ENCODE peak calls at places on chromosome 9, in four cellular contexts. P is HepG2, U is A549, Q is K562. S is an unnamed sample. For H3K9me3, the result is how much of the 10 kb centered on the place peaks cover.

GRCh38 chr9:14356376-14356775 is 42.4 kb upstream of the NFIB start:
- DNase-seq in P (no peak), U (no peak), Q (no peak), S (no peak)

GRCh38 chr9:131635285-131635684 is 90.0 kb downstream of the PRRT1B start:
- DNase-seq in P (peak), U (peak), Q (peak), S (peak)

GRCh38 chr9:12880406-12881016 is 105.7 kb downstream of the LURAP1L start:
- DNase-seq in P (no peak), U (no peak), Q (no peak), S (peak)

GRCh38 chr9:86938780-86939179 is 8.5 kb downstream of the GAS1 start:
- DNase-seq in P (no peak), U (no peak), Q (no peak), S (no peak)

GRCh38 chr9:114207034-114207815 is 51.9 kb downstream of the COL27A1 start:
- DNase-seq in P (no peak), U (peak), Q (no peak), S (peak)

GRCh38 chr9:124840300-124840833 is 12.9 kb upstream of the WDR38 start:
- DNase-seq in P (peak), U (peak), Q (peak), S (no peak)

GRCh38 chr9:29741169-29741568 is 2167.9 kb upstream of the C9orf72 start:
- DNase-seq in P (no peak), U (no peak), Q (no peak), S (no peak)

GRCh38 chr9:114000063-114000454 is 78.0 kb downstream of the AMBP start:
- DNase-seq in P (no peak), U (no peak), Q (no peak), S (no peak)

GRCh38 chr9:126986506-126986951 is 71.9 kb downstream of the RALGPS1 start:
- DNase-seq in P (peak), U (peak), Q (no peak), S (no peak)

GRCh38 chr9:34961574-34962480 is 3.7 kb downstream of the PHF24 start:
- DNase-seq in P (no peak), U (peak), Q (no peak), S (peak)

GRCh38 chr9:26292943-26293342 is 599.7 kb downstream of the CAAP1 start:
- DNase-seq in P (no peak), U (peak), Q (no peak), S (peak)

GRCh38 chr9:137748311-137748710 is 129.3 kb upstream of the CACNA1B start:
- DNase-seq in P (no peak), U (no peak), Q (no peak), S (no peak)

GRCh38 chr9:37669232-37669631 is 18.5 kb downstream of the FRMPD1 start:
- DNase-seq in P (no peak), U (no peak), Q (no peak), S (no peak)

GRCh38 chr9:89278997-89279739 is 31.8 kb upstream of the CKS2 start:
- DNase-seq in P (peak), U (peak), Q (peak), S (peak)

GRCh38 chr9:33818832-33819500 is 2.0 kb downstream of the UBE2R2 start:
- DNase-seq in P (no peak), U (no peak), Q (no peak), S (peak)

GRCh38 chr9:21638104-21638503 is 156.0 kb upstream of the IFNE start:
- DNase-seq in P (no peak), U (no peak), Q (no peak), S (no peak)

GRCh38 chr9:87065981-87066380 is 118.7 kb upstream of the GAS1 start:
- DNase-seq in P (no peak), U (no peak), Q (no peak), S (no peak)

GRCh38 chr9:71816782-71817549 is 48.7 kb upstream of the CEMIP2 start:
- DNase-seq in P (no peak), U (no peak), Q (no peak), S (no peak)
- TF ChIP-seq SMC3 in P (no peak), U (no peak), Q (no peak), S (no peak)

GRCh38 chr9:111094433-111095421 is 56.5 kb upstream of the LPAR1 start:
- DNase-seq in P (no peak), U (peak), Q (no peak), S (peak)
- TF ChIP-seq RFX5 in P (no peak), U (no peak), Q (no peak), S (no peak)

GRCh38 chr9:1296331-1296730 is 246.2 kb downstream of the DMRT2 start:
- DNase-seq in P (no peak), U (no peak), Q (no peak), S (no peak)

GRCh38 chr9:1298027-1298426 is 247.9 kb downstream of the DMRT2 start:
- DNase-seq in P (no peak), U (no peak), Q (no peak), S (no peak)

GRCh38 chr9:1294641-1295040 is 244.5 kb downstream of the DMRT2 start:
- DNase-seq in P (no peak), U (no peak), Q (no peak), S (no peak)
- H3K9me3 ChIP-seq in P (under half), U (under half), Q (under half), S (under half)

GRCh38 chr9:116423149-116423548 is 264.0 kb upstream of the TRIM32 start:
- DNase-seq in P (no peak), U (no peak), Q (no peak), S (no peak)

GRCh38 chr9:116417464-116417863 is 263.9 kb downstream of the PAPPA start:
- DNase-seq in P (no peak), U (no peak), Q (no peak), S (no peak)

GRCh38 chr9:116422119-116422979 is 264.8 kb upstream of the TRIM32 start:
- DNase-seq in P (no peak), U (no peak), Q (no peak), S (no peak)

GRCh38 chr9:116425244-116425643 is 261.9 kb upstream of the TRIM32 start:
- DNase-seq in P (no peak), U (no peak), Q (no peak), S (no peak)

DNA sequence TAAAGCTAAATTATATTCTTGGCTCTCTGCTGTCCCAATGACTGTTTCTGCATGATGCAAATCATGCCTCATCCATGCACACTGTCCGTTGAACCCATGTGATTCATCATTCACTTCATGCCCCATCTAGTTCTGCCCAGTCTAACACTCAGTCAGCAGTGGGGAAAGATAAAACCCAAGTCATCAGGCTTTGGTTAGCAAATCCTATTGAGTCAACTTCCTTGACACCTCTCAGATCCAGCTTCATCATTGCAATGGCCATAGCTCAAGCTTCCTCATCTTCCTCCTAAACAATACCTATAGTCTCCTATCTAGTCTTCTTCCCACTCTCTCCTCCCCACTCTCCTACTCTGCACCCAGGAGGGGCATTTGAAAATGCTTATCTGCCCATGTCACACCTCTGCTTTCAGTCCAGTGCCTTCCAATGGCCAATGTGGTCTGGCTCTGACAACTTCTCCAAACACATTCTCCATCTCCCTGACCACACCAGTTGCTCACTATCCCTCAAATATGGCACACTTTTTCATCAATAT is 266.0 kb upstream of the TRIM32 start:
- DNase-seq in P (no peak), U (no peak), Q (no peak), S (peak)
- TF ChIP-seq SMC3 in P (no peak), U (no peak), Q (no peak), S (no peak)

DNA sequence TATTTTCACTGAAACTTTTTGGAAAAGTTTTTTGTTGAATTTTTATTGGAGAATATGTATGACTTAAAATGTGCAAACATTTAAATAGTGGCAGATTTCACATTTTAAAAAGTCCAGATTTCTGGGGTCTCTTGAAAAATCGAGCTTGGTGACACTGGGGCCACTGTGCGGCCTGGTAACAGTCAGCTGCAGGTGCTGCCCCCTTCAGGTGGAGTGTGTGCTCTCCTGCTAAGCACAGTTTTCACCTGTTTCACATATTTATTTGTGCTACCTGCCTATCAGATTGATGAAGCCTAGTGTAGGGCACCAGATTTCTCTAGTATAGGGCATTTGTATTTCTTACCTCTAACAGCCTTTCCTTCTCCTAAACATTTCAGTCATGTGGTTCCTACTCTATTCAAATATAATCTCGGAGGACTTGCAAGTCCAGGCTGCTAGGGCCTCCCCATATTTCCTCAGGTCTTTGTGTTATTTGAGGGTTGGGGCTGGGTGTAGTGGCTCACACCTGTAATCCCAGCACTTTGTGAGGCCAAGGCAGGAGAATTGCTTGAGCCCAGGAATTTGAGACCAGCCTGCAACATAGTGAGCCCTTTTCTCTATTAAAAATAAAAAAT is 95.8 kb upstream of the KLF9 start:
- DNase-seq in P (peak), U (peak), Q (peak), S (no peak)
- TF ChIP-seq RFX5 in P (no peak), U (no peak), Q (no peak), S (no peak)

GRCh38 chr9:135284386-135285134 is 195.0 kb upstream of the PPP1R26 start:
- DNase-seq in P (no peak), U (no peak), Q (no peak), S (no peak)

GRCh38 chr9:135281661-135282000 is 194.2 kb downstream of the OLFM1 start:
- DNase-seq in P (no peak), U (no peak), Q (no peak), S (no peak)

GRCh38 chr9:135282808-135283207 is 195.3 kb downstream of the OLFM1 start:
- DNase-seq in P (no peak), U (no peak), Q (no peak), S (no peak)

GRCh38 chr9:135282001-135282731 is 194.7 kb downstream of the OLFM1 start:
- DNase-seq in P (peak), U (peak), Q (no peak), S (no peak)

GRCh38 chr9:135283621-135284020 is 196.0 kb upstream of the PPP1R26 start:
- DNase-seq in P (no peak), U (no peak), Q (no peak), S (no peak)
- H3K9me3 ChIP-seq in P (under half), U (under half), Q (under half), S (under half)

DNA sequence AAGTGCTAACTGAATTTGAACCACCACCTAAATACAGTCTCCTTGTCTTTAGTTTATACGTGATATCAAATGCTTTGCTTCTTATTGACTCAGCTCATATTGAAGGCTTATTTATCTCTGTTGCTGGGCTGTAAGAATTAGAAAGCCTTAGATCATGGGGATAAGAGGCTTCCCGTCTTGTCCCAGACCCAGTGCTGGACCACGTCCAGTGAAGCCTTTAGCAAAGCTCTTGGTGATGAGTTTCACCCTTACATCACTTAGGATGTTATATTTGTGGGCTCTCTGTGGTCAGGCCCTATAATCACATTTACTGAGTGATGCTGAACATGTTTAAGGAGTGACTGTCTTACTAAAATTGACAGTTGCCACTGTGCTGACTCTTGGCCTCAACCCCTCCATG is 11.2 kb downstream of the FAM240B start:
- DNase-seq in P (no peak), U (no peak), Q (no peak), S (no peak)
- TF ChIP-seq SMC3 in P (no peak), U (no peak), Q (no peak), S (no peak)

DNA sequence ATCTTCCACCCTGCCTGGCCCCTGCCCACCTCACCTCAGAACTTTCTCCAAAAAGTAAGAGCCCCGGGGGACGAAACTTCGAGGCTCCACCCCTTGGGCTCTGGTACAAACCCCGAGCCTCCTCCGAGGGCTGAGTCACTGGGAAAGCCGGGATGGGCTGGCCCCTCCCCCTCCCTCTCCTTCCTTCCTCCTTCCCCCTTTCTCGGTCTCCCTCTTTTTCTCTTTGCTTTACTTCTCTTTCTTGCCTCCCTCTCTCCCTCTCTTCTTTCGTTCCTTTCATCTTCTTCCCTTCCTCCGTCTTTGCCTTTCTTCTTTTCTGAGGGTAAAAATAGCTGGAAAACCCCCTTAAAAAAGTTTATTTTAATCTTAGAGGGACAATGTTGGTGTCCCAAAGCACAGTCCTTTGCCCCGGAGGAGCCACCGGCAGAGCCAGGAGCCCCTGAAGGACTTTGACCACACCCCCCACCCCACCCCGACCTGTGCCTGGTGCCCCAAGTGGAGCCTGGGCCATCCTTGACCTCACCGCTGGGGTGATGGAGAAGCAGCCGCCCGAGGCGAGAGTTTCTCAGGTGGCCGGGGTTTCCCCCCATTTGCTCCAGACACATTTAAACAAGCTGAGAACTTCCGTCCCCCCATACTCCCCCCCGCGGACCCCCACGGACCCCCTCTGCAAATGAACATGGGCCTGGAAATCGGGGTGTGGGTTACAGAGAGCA is 5.7 kb upstream of the NOTCH1 start:
- DNase-seq in P (no peak), U (peak), Q (peak), S (peak)
- TF ChIP-seq RFX5 in P (no peak), U (no peak), Q (no peak), S (no peak)

S was measured in IMR-90.